ENCODE peak calls at places on chromosomes 3 and 15, in four cellular contexts. One of them, this sample, is unnamed.

GRCh38 chr15:72338617-72339321 is 18.8 kb upstream of the CELF6 start:
- DNase-seq in CD8-positive, alpha-beta T cell: no peak
- DNase-seq in foreskin fibroblast: peak
- DNase-seq in HCT116: no peak
- DNase-seq in this sample: peak

GRCh38 chr3:71078723-71079525 is 504.6 kb downstream of the FOXP1 start:
- DNase-seq in CD8-positive, alpha-beta T cell: no peak
- DNase-seq in foreskin fibroblast: no peak
- DNase-seq in HCT116: no peak
- DNase-seq in this sample: no peak

GRCh38 chr3:169812124-169812843 is 386 bp upstream of the LRRIQ4 start:
- DNase-seq in CD8-positive, alpha-beta T cell: peak
- DNase-seq in foreskin fibroblast: peak
- DNase-seq in HCT116: no peak
- DNase-seq in this sample: no peak

GRCh38 chr3:72299321-72299802 is 514.4 kb upstream of the PROK2 start:
- DNase-seq in CD8-positive, alpha-beta T cell: no peak
- DNase-seq in foreskin fibroblast: peak
- DNase-seq in HCT116: peak
- DNase-seq in this sample: no peak

GRCh38 chr3:42518800-42519567 is 16.5 kb downstream of the VIPR1 start:
- DNase-seq in CD8-positive, alpha-beta T cell: peak
- DNase-seq in foreskin fibroblast: no peak
- DNase-seq in HCT116: no peak
- DNase-seq in this sample: no peak

GRCh38 chr3:150357140-150357539 is 51.0 kb upstream of the TSC22D2 start:
- DNase-seq in CD8-positive, alpha-beta T cell: no peak
- DNase-seq in foreskin fibroblast: no peak
- DNase-seq in HCT116: no peak
- DNase-seq in this sample: no peak

GRCh38 chr3:177652556-177653290 is 455.4 kb upstream of the TBL1XR1 start:
- DNase-seq in CD8-positive, alpha-beta T cell: no peak
- DNase-seq in foreskin fibroblast: no peak
- DNase-seq in HCT116: no peak
- DNase-seq in this sample: no peak

GRCh38 chr3:57298041-57298440 is 5.6 kb upstream of the ASB14 start:
- DNase-seq in CD8-positive, alpha-beta T cell: no peak
- DNase-seq in foreskin fibroblast: peak
- DNase-seq in HCT116: peak
- DNase-seq in this sample: no peak

GRCh38 chr15:80234883-80235282 is 17.1 kb downstream of the CTXND1 start:
- DNase-seq in CD8-positive, alpha-beta T cell: peak
- DNase-seq in foreskin fibroblast: peak
- DNase-seq in HCT116: peak
- DNase-seq in this sample: no peak

GRCh38 chr3:72340056-72340455 is 508.2 kb downstream of the SHQ1 start:
- DNase-seq in CD8-positive, alpha-beta T cell: no peak
- DNase-seq in foreskin fibroblast: no peak
- DNase-seq in HCT116: no peak
- DNase-seq in this sample: no peak

GRCh38 chr3:132083583-132084372 is 49.0 kb upstream of the CPNE4 start:
- DNase-seq in CD8-positive, alpha-beta T cell: no peak
- DNase-seq in foreskin fibroblast: peak
- DNase-seq in HCT116: no peak
- DNase-seq in this sample: no peak

GRCh38 chr15:34621675-34622074 is 38.2 kb upstream of the GOLGA8B start:
- DNase-seq in CD8-positive, alpha-beta T cell: no peak
- DNase-seq in foreskin fibroblast: peak
- DNase-seq in HCT116: peak
- DNase-seq in this sample: no peak

GRCh38 chr3:58434990-58435389 is 1.4 kb upstream of the PDHB start:
- DNase-seq in CD8-positive, alpha-beta T cell: no peak
- DNase-seq in foreskin fibroblast: peak
- DNase-seq in HCT116: no peak
- DNase-seq in this sample: peak

GRCh38 chr3:161913786-161914389 is 417.3 kb downstream of the OTOL1 start:
- DNase-seq in CD8-positive, alpha-beta T cell: no peak
- DNase-seq in foreskin fibroblast: peak
- DNase-seq in HCT116: no peak
- DNase-seq in this sample: no peak

GRCh38 chr3:161920196-161920595 is 423.6 kb downstream of the OTOL1 start:
- DNase-seq in CD8-positive, alpha-beta T cell: no peak
- DNase-seq in foreskin fibroblast: no peak
- DNase-seq in HCT116: no peak
- DNase-seq in this sample: no peak

GRCh38 chr3:161915283-161915682 is 418.7 kb downstream of the OTOL1 start:
- DNase-seq in CD8-positive, alpha-beta T cell: no peak
- DNase-seq in foreskin fibroblast: no peak
- DNase-seq in HCT116: no peak
- DNase-seq in this sample: no peak

DNA sequence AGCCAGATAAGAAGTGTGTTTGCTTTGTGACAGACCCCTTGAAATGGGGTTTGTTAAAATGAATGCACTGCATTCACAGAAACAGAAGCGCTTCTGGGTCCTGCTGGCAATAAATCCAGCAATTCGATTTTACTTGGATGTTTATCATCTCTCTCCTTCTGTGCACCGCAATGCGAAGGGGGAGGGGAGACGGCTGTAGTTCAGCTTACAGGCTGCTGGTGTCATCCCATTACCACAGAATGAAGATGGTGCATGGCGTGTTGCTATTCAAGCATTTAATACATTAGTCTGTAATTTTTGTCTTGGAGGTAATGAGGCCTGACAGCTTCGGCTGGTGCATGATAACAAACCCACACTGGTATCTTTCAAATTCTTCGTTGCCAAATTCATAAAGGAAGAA is 418.1 kb downstream of the OTOL1 start:
- DNase-seq in CD8-positive, alpha-beta T cell: no peak
- DNase-seq in foreskin fibroblast: peak
- DNase-seq in HCT116: no peak
- DNase-seq in this sample: no peak
- TF ChIP-seq CTCF in CD8-positive, alpha-beta T cell: no peak
- TF ChIP-seq CTCF in foreskin fibroblast: peak
- TF ChIP-seq CTCF in HCT116: peak
- TF ChIP-seq CTCF in this sample: peak

DNA sequence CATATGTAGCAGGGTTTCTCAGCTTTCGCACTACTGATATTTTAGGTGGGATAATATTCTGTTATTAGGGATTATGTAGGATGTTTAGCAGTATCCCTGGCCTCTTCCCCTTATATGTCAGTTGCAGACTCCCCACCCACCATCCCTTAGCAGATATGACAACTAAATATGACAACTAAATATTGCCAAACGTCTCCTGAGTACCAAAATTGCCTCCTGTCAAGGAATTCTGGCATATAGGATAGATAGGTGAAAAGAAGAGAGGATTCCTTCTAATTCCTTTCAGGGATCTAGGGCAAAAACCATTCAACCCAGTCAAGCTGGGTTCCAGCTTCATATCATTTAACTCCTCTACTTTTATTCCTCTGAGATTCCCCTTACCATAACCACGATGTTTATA is 759.8 kb downstream of the AGBL1 start:
- DNase-seq in CD8-positive, alpha-beta T cell: no peak
- DNase-seq in foreskin fibroblast: no peak
- DNase-seq in HCT116: no peak
- DNase-seq in this sample: no peak
- H3K4me3 ChIP-seq in CD8-positive, alpha-beta T cell: no peak
- H3K4me3 ChIP-seq in foreskin fibroblast: no peak
- H3K4me3 ChIP-seq in HCT116: no peak
- H3K4me3 ChIP-seq in this sample: no peak

DNA sequence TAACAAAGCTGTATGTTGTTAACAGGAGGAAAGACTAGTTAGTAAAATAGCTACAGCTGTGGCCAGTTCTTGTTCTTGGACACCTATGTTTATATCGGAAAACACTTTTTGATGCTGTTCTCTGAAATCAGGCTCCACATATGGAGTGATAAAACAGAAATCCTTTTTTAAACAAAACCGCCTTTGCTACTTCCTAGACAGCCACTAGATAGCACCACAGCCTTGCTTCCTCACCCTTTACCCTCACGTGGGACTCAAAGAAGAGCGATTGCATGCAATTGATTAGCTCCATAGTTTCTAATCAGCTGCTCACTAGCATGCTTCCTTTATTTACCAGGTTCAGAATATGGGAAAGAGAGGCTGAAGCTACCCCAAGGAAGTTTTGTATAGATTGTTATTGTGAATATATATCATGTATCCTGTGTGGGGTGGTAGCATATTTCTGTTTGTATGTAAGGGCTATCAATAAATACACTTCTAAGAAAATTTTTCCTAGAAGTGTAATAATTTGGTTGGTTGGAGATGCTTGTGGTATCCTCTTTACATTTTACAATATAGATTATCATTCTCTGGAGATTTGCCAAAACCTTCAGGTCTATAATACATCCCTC is 4.3 kb upstream of the MTFMT start:
- DNase-seq in CD8-positive, alpha-beta T cell: peak
- DNase-seq in foreskin fibroblast: peak
- DNase-seq in HCT116: peak
- DNase-seq in this sample: no peak
- TF ChIP-seq CTCF in CD8-positive, alpha-beta T cell: no peak
- TF ChIP-seq CTCF in foreskin fibroblast: peak
- TF ChIP-seq CTCF in HCT116: peak
- TF ChIP-seq CTCF in this sample: peak

GRCh38 chr3:35654471-35654870 is 15.1 kb downstream of the ARPP21 start:
- DNase-seq in CD8-positive, alpha-beta T cell: no peak
- DNase-seq in foreskin fibroblast: no peak
- DNase-seq in HCT116: no peak
- DNase-seq in this sample: no peak
- H3K4me3 ChIP-seq in CD8-positive, alpha-beta T cell: no peak
- H3K4me3 ChIP-seq in foreskin fibroblast: no peak
- H3K4me3 ChIP-seq in HCT116: no peak
- H3K4me3 ChIP-seq in this sample: no peak

GRCh38 chr3:109254760-109255159 is 61.6 kb downstream of the DPPA2 start:
- DNase-seq in CD8-positive, alpha-beta T cell: no peak
- DNase-seq in foreskin fibroblast: no peak
- DNase-seq in HCT116: no peak
- DNase-seq in this sample: no peak

DNA sequence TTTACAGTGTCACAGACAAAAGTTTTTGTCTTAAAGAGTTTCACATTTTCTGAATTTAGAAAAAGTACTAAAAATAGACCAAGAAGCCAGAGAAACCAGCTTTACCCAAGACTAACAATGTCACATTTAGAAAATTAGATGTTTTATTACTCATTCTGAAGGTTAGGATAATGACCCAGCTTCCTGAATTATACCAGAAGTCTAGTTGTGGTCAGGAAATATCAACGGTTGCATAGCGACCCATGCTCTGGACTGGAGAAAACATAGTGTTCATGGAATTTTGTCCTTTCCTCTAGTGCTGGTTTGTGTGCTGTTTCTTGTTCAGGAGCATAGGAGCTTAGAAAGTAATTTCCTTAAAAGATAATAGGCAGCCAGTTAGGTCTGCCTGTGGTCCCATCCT is 59.0 kb downstream of the DPPA2 start:
- DNase-seq in CD8-positive, alpha-beta T cell: no peak
- DNase-seq in foreskin fibroblast: no peak
- DNase-seq in HCT116: no peak
- DNase-seq in this sample: no peak
- TF ChIP-seq CTCF in CD8-positive, alpha-beta T cell: no peak
- TF ChIP-seq CTCF in foreskin fibroblast: no peak
- TF ChIP-seq CTCF in HCT116: no peak
- TF ChIP-seq CTCF in this sample: no peak

GRCh38 chr3:94412966-94413720 is 350.3 kb downstream of the NSUN3 start:
- DNase-seq in CD8-positive, alpha-beta T cell: no peak
- DNase-seq in foreskin fibroblast: no peak
- DNase-seq in HCT116: no peak
- DNase-seq in this sample: no peak
- H3K4me3 ChIP-seq in CD8-positive, alpha-beta T cell: no peak
- H3K4me3 ChIP-seq in foreskin fibroblast: no peak
- H3K4me3 ChIP-seq in HCT116: no peak
- H3K4me3 ChIP-seq in this sample: no peak

DNA sequence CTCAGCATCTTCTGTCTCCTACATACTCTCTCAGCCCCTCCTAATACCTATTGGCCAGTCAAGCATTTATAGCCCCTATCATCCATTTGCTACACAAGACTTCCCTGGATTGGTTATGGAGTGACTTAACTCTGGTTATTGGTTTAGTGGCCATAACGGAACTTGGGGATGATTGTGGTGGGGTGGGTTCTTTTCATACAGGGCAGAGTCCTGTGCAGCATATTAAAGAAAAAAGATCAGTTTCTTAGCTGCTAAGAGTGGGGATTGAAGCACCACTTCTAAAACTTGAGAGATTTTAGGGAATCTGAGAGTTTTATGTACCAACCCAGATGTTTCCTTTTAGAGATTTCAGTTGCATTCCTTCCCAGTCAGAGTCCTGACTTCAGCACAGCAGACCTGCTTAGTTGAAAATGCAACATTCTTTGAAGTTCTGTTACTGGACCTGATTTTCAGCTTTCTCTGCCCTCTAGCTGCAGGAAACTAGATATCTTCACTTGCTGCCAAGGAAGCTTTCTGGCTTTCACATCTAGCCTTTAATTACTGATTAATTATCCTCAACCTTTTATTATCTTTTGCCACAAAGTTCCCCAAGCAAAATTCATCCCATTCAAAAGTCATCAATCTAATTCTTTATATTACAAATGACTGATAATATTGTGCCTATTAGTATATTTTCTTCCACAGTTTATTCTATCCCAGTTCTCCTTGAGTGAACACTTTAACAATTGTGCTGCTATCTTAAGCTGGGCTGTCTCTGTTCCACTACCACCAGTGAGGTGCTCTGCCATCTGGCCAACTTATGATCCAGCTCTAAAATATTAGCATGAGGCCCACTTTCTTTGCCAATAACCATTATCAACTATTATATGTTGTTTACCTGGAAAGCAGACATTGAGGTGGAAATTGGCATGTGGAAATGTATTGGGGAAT is 906.0 kb upstream of the ALCAM start:
- DNase-seq in CD8-positive, alpha-beta T cell: no peak
- DNase-seq in foreskin fibroblast: no peak
- DNase-seq in HCT116: peak
- DNase-seq in this sample: peak
- TF ChIP-seq CTCF in CD8-positive, alpha-beta T cell: no peak
- TF ChIP-seq CTCF in foreskin fibroblast: peak
- TF ChIP-seq CTCF in HCT116: peak
- TF ChIP-seq CTCF in this sample: peak

GRCh38 chr3:44476181-44476599 is 1.3 kb downstream of the ZNF445 start:
- DNase-seq in CD8-positive, alpha-beta T cell: no peak
- DNase-seq in foreskin fibroblast: peak
- DNase-seq in HCT116: no peak
- DNase-seq in this sample: peak
- H3K4me3 ChIP-seq in CD8-positive, alpha-beta T cell: peak
- H3K4me3 ChIP-seq in foreskin fibroblast: peak
- H3K4me3 ChIP-seq in HCT116: peak
- H3K4me3 ChIP-seq in this sample: peak

DNA sequence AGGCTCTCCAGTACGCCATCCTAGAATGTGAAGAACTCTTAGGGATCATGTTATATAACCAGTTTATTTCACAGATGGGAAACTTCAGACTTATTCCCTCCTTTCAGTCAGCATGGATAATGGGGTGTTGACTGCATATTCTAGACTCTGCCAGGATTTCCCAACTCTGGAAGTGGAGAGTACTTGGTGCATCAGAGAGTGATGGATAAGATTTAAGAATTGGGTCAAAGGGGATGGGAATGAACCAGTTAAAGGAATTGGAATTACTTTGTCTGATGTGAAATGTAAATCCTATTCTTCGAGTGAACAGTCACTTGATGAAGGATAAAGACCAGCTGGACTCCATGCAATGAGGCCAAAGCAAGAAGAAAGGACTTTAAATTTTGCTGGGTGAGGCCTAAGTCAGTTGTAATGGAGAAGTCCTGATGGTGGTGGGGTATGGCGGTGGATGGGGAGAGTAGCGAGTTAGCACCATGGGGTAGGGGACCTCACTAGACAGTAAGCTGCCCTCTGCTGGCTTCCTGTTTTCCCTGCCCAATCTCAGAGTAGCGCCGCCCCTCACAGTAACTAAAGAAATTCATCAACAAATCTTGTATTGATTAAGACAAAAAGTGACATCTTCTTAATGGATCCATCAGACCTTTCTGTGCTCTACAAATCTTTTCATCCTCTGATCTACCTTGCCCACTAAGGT is 7.3 kb upstream of the CACNA1D start:
- DNase-seq in CD8-positive, alpha-beta T cell: no peak
- DNase-seq in foreskin fibroblast: no peak
- DNase-seq in HCT116: no peak
- DNase-seq in this sample: no peak
- TF ChIP-seq CTCF in CD8-positive, alpha-beta T cell: no peak
- TF ChIP-seq CTCF in foreskin fibroblast: no peak
- TF ChIP-seq CTCF in HCT116: peak
- TF ChIP-seq CTCF in this sample: no peak